ENCODE peak calls at places on chromosomes 16 and 17, in eight cellular contexts. Y is tibial nerve; A is spleen; J is upper lobe of right lung; U is adrenal gland; T is cardiac muscle cell; Q is CD8-positive, alpha-beta T cell; K is right lobe of liver. F is an unnamed sample.

GRCh38 chr17:74373838-74374606 is 6.7 kb downstream of the GPR142 start:
- DNase-seq in Y (no peak), A (no peak), J (no peak), U (no peak), T (no peak), Q (no peak), K (peak; percentile 74), F (no peak)

GRCh38 chr16:58579587-58579986 is 50.0 kb downstream of the CNOT1 start:
- DNase-seq in Y (no peak), A (no peak), J (no peak), U (no peak), T (no peak), Q (no peak), K (no peak), F (no peak)

GRCh38 chr17:82276951-82277350 is 3.5 kb upstream of the CSNK1D start:
- DNase-seq in Y (no peak), A (no peak), J (no peak), U (no peak), T (no peak), Q (no peak), K (peak; percentile 5), F (no peak)

GRCh38 chr16:54936979-54937672 is 6.5 kb downstream of the IRX5 start:
- DNase-seq in Y (no peak), A (no peak), J (peak; percentile 90), U (no peak), T (peak; percentile 84), Q (no peak), K (no peak), F (no peak)

GRCh38 chr16:10500582-10500981 is 79.8 kb downstream of the EMP2 start:
- DNase-seq in Y (no peak), A (no peak), J (no peak), U (no peak), T (no peak), Q (no peak), K (no peak), F (no peak)

GRCh38 chr17:2982854-2983636 is 80.4 kb downstream of the OR1D5 start:
- DNase-seq in Y (peak; percentile 39), A (peak; percentile 68), J (peak; percentile 74), U (peak; percentile 93), T (no peak), Q (no peak), K (no peak), F (no peak)

GRCh38 chr17:2398655-2399571 is 1.9 kb downstream of the MNT start:
- DNase-seq in Y (peak; percentile 49), A (peak; percentile 90), J (peak; percentile 88), U (peak; percentile 81), T (peak; percentile 81), Q (peak; percentile 69), K (peak; percentile 70), F (no peak)

GRCh38 chr17:46059457-46059856 is 60.4 kb downstream of the STH start:
- DNase-seq in Y (no peak), A (no peak), J (no peak), U (no peak), T (no peak), Q (no peak), K (no peak), F (no peak)

GRCh38 chr16:1972490-1972877 is 631 bp downstream of the TBL3 start:
- DNase-seq in Y (no peak), A (no peak), J (peak; percentile 70), U (no peak), T (no peak), Q (no peak), K (peak; percentile 63), F (no peak)

GRCh38 chr17:13545941-13546340 is 55.8 kb downstream of the HS3ST3A1 start:
- DNase-seq in Y (no peak), A (no peak), J (no peak), U (no peak), T (no peak), Q (no peak), K (no peak), F (no peak)

GRCh38 chr17:64326420-64327054 is 63.5 kb upstream of the TEX2 start:
- DNase-seq in Y (peak; percentile 47), A (peak; percentile 90), J (peak; percentile 89), U (peak; percentile 50), T (no peak), Q (no peak), K (peak; percentile 81), F (peak; percentile 54)

GRCh38 chr17:8576895-8577294 is 53.6 kb downstream of the MYH10 start:
- DNase-seq in Y (no peak), A (no peak), J (no peak), U (no peak), T (no peak), Q (no peak), K (no peak), F (no peak)

GRCh38 chr16:64089697-64090096 is 1032.2 kb downstream of the CDH11 start:
- DNase-seq in Y (no peak), A (no peak), J (no peak), U (no peak), T (peak; percentile 60), Q (no peak), K (no peak), F (no peak)

GRCh38 chr16:10589106-10589505 is 8.7 kb upstream of the EMP2 start:
- DNase-seq in Y (no peak), A (no peak), J (no peak), U (no peak), T (no peak), Q (no peak), K (no peak), F (no peak)

GRCh38 chr16:705748-706188 is at the start of gene FBXL16:
- DNase-seq in Y (no peak), A (no peak), J (no peak), U (no peak), T (no peak), Q (no peak), K (no peak), F (no peak)

GRCh38 chr16:2838928-2839327 is 8.8 kb downstream of the ZG16B start:
- DNase-seq in Y (no peak), A (peak; percentile 84), J (peak; percentile 86), U (peak; percentile 85), T (peak; percentile 84), Q (peak; percentile 67), K (peak; percentile 62), F (peak; percentile 53)

GRCh38 chr17:77769215-77769614 is 189.3 kb upstream of the TNRC6C start:
- DNase-seq in Y (no peak), A (no peak), J (no peak), U (no peak), T (no peak), Q (no peak), K (no peak), F (no peak)

GRCh38 chr17:77771587-77771986 is 186.9 kb upstream of the TNRC6C start:
- DNase-seq in Y (no peak), A (no peak), J (no peak), U (no peak), T (no peak), Q (no peak), K (no peak), F (no peak)

GRCh38 chr17:77769762-77770161 is 188.7 kb upstream of the TNRC6C start:
- DNase-seq in Y (no peak), A (no peak), J (no peak), U (no peak), T (no peak), Q (no peak), K (no peak), F (no peak)

GRCh38 chr17:77771145-77771544 is 187.4 kb upstream of the TNRC6C start:
- DNase-seq in Y (no peak), A (no peak), J (no peak), U (no peak), T (no peak), Q (no peak), K (no peak), F (no peak)

DNA sequence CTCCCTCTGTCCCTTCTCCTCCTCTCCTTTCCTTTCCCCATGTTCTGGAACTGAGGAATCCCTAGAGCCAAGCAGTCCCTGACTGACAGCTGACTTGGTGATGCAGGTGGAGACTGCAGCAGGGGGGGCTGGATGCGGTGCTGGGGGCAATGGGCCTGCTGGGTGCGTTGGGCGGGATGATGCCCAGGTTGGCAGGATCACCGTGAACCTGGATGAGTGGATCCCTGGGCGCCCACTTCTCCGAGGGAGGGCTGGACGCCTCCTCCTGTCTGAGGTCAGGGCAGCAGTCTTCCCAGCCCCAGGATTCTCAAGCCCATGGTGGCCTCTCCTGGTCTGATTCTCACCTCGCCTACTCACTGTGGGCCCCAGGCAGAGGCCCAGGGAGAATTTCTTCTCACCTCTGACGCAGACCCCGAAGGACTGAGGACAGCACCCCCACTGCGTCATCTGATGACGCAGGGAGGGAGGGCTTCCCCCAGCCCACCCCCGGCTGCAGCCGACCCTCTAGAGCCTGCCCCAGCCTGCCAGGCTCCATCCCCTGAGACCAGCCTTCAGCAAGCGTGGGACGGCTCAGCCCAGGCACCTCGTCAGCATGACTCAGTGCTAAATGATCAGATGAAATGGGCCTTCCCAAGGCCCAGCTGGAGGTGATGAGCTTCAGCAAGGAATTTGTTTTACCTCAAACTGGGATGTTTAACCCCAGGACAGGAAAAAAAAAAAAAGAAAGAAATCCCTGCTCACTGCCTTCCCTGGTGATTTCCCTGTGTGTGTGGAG is 188.0 kb upstream of the TNRC6C start:
- DNase-seq in Y (no peak), A (no peak), J (no peak), U (no peak), T (no peak), Q (no peak), K (no peak), F (no peak)
- H3K27me3 ChIP-seq in Y (no peaks in the 10 kb centered on the region), A (peaks cover 21% of the 10 kb centered on the region), J (no peaks in the 10 kb centered on the region), U (no peaks in the 10 kb centered on the region), T (no peaks in the 10 kb centered on the region), Q (no peaks in the 10 kb centered on the region), K (no peaks in the 10 kb centered on the region), F (peaks cover 6% of the 10 kb centered on the region)

DNA sequence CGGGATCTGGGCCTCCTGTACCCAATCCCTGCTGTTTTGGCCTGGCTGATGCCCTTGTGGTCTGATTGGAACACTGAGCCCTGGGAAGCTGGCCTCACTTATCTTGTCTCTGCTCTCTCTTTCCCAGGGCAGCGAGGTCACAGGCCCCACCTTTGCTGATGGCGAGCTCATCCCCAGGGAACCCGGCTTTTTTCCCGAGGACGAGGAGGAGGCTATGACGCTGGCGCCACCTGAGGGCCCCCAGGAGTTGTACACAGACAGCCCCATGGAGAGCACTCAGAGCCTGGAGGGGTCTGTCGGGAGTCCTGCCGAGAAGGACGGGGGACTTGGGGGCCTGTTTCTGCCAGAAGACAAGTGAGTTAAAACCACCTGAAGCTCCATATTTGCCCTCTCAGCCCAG is 126.0 kb downstream of the RAB11FIP4 start:
- DNase-seq in Y (no peak), A (peak; percentile 67), J (no peak), U (no peak), T (peak; percentile 60), Q (no peak), K (no peak), F (no peak)
- TF ChIP-seq CTCF in Y (no peak), A (peak; percentile 26), J (peak; percentile 14), U (no peak), T (peak; percentile 27), Q (peak; percentile 16), K (no peak), F (peak; percentile 47)

DNA sequence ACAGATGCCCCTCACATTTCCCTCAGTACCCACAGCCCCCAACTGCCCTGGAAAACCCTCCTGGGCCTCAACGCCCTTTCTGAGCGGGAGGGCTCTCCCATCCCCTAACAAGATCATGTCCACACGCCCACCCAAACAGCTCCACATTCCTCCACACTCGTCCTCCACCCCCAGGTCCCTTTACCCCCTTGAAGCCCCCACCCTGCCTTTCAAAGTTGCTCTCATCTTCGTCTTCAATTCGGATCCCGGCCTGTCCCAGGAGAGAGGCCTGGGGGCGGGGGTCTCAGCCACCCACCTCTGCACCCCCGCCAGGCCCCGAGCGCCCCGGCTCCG is 14.3 kb downstream of the HOXB4 start:
- DNase-seq in Y (no peak), A (no peak), J (no peak), U (no peak), T (no peak), Q (no peak), K (no peak), F (no peak)
- H3K4me3 ChIP-seq in Y (peak overlapping the region; percentile 49), A (no peak overlapping the region), J (peak overlapping the region; percentile 35), U (no peak overlapping the region), T (peak overlapping the region; percentile 34), Q (no peak overlapping the region), K (no peak overlapping the region), F (peak overlapping the region; percentile 40)

GRCh38 chr17:79841369-79842135 is 2.3 kb upstream of the CBX4 start:
- DNase-seq in Y (no peak), A (peak; percentile 81), J (no peak), U (no peak), T (no peak), Q (peak; percentile 17), K (no peak), F (no peak)
- H3K27me3 ChIP-seq in Y (peaks cover 42% of the 10 kb centered on the region), A (peaks cover 71% of the 10 kb centered on the region), J (peaks cover 38% of the 10 kb centered on the region), U (peaks cover 34% of the 10 kb centered on the region), T (peaks cover 48% of the 10 kb centered on the region), Q (peaks cover 36% of the 10 kb centered on the region), K (peaks cover 8% of the 10 kb centered on the region), F (peaks cover 58% of the 10 kb centered on the region)

F was measured in kidney epithelial cell.